ENCODE peak calls at places on chromosomes 16 and 17, in eight cellular contexts. N is uterus, Z is transverse colon, S is esophagus muscularis mucosa, K is A549, U is IMR-90, A is esophagus squamous epithelium, E is ovary. F is an unnamed sample.

GRCh38 chr16:84925092-84925772 is 86.1 kb downstream of the ZDHHC7 start:
- DNase-seq in S (no peak), U (no peak), A (no peak), K (peak), N (no peak), Z (peak), E (peak), F (peak)

GRCh38 chr17:67244621-67245072 is 349 bp downstream of the HELZ start:
- DNase-seq in E (peak), Z (peak), U (no peak), K (peak), A (no peak), S (no peak), N (no peak), F (no peak)

GRCh38 chr17:1511756-1512321 is 4.6 kb downstream of the INPP5K start:
- DNase-seq in A (no peak), E (no peak), S (no peak), Z (peak), U (no peak), N (no peak), K (no peak), F (no peak)

GRCh38 chr16:8972843-8973586 is 9.3 kb upstream of the USP7 start:
- DNase-seq in S (no peak), N (no peak), Z (no peak), U (peak), K (no peak), A (no peak), E (no peak), F (no peak)

GRCh38 chr16:19861069-19861468 is 23.6 kb downstream of the GPRC5B start:
- DNase-seq in U (no peak), E (no peak), A (no peak), N (no peak), Z (no peak), K (no peak), S (no peak), F (no peak)

GRCh38 chr17:4648741-4649140 is 7.3 kb upstream of the ALOX15 start:
- DNase-seq in U (no peak), Z (peak), N (no peak), E (no peak), A (no peak), S (no peak), K (no peak), F (no peak)

GRCh38 chr17:15782809-15783208 is 50.7 kb downstream of the TBC1D26 start:
- DNase-seq in Z (peak), U (no peak), A (no peak), N (peak), S (no peak), K (no peak), E (peak), F (peak)

GRCh38 chr16:68737046-68737729 is at the start of gene CDH1:
- DNase-seq in E (peak), S (no peak), N (no peak), U (no peak), K (no peak), Z (peak), A (no peak), F (peak)

GRCh38 chr16:70398177-70398743 is 40.6 kb downstream of the ST3GAL2 start:
- DNase-seq in E (no peak), Z (no peak), U (no peak), A (no peak), K (no peak), S (no peak), N (no peak), F (no peak)

GRCh38 chr16:74785031-74785430 is 10.4 kb upstream of the FA2H start:
- DNase-seq in U (no peak), E (no peak), Z (no peak), K (no peak), N (no peak), S (no peak), A (no peak), F (no peak)

GRCh38 chr16:582614-583331 is 7.1 kb upstream of the RAB40C start:
- DNase-seq in Z (no peak), S (no peak), K (no peak), E (no peak), U (no peak), A (no peak), N (no peak), F (peak)

GRCh38 chr17:40264458-40265185 is 23.1 kb upstream of the CDC6 start:
- DNase-seq in N (no peak), A (no peak), S (no peak), K (no peak), U (no peak), Z (no peak), E (no peak), F (no peak)

GRCh38 chr16:1812732-1813163 is 13.9 kb downstream of the HAGH start:
- DNase-seq in N (no peak), E (peak), K (peak), U (peak), Z (peak), S (peak), A (no peak), F (peak)

GRCh38 chr17:79849953-79850352 is 10.7 kb upstream of the CBX4 start:
- DNase-seq in U (no peak), Z (no peak), K (no peak), E (no peak), A (no peak), N (no peak), S (no peak), F (no peak)

GRCh38 chr17:79857095-79857494 is 17.9 kb upstream of the CBX4 start:
- DNase-seq in U (no peak), K (no peak), N (no peak), A (no peak), S (no peak), E (no peak), Z (no peak), F (no peak)

GRCh38 chr17:70357196-70357595 is 187.9 kb downstream of the KCNJ2 start:
- DNase-seq in S (no peak), N (no peak), Z (no peak), A (no peak), E (no peak), K (no peak), U (no peak), F (no peak)

DNA sequence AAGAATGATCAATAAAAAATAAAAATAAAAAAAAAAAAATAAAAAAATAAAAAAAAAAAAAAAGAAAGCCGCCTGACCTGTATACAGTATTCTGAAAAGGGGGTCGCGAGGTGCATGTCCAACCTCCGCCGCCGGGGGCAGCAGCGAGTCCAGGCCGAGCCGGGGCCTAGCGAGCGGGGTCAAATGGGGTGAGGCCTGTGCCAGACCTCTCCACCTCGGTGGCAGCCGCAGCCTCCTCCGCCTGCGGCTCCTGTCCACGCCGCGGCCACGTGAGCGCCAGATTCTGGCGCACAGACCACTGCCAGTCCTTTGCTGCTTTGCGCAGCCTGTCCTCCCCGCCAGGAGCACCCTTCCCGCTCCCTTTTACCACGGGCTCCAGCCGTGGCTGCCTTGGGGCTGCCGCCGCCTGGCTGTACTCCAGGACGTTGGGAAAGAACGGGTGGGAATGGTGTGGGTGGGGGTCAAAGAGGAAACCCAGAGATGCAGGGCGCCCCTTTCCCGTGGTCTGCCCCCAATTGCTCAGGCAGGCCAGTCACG is 2.4 kb upstream of the BCKDK start:
- DNase-seq in N (peak), S (peak), A (no peak), E (peak), K (peak), U (no peak), Z (peak), F (peak)
- TF ChIP-seq POLR2A in N (no peak), S (no peak), A (no peak), E (no peak), K (peak), U (no peak), Z (no peak), F (peak)

GRCh38 chr17:76419576-76420245 is 33.2 kb downstream of the UBE2O start:
- DNase-seq in A (no peak), Z (no peak), K (no peak), U (no peak), N (no peak), E (no peak), S (no peak), F (no peak)

GRCh38 chr17:76421054-76421427 is 31.9 kb downstream of the UBE2O start:
- DNase-seq in S (no peak), E (no peak), U (no peak), A (no peak), Z (no peak), K (no peak), N (no peak), F (no peak)

GRCh38 chr17:76420356-76421053 is 32.4 kb downstream of the UBE2O start:
- DNase-seq in N (no peak), U (no peak), K (no peak), E (no peak), A (no peak), S (no peak), Z (no peak), F (no peak)

GRCh38 chr17:76422406-76422805 is 30.5 kb downstream of the UBE2O start:
- DNase-seq in K (no peak), N (no peak), S (no peak), Z (no peak), E (no peak), U (no peak), A (no peak), F (no peak)

GRCh38 chr17:76422860-76423259 is 30.1 kb downstream of the UBE2O start:
- DNase-seq in K (no peak), E (no peak), N (no peak), S (no peak), Z (no peak), U (no peak), A (no peak), F (no peak)
- H3K27ac ChIP-seq in K (no peak), E (no peak), N (no peak), S (no peak), Z (no peak), U (no peak), A (no peak), F (no peak)

GRCh38 chr16:56608043-56608875 is at the start of gene MT2A:
- DNase-seq in N (peak), A (peak), U (peak), E (peak), K (peak), S (peak), Z (peak), F (peak)

GRCh38 chr16:56610017-56610608 is 1.7 kb downstream of the MT2A start:
- DNase-seq in N (peak), U (peak), E (no peak), Z (peak), S (no peak), K (peak), A (no peak), F (no peak)

GRCh38 chr16:56610609-56611111 is 2.3 kb downstream of the MT2A start:
- DNase-seq in K (no peak), U (peak), E (no peak), A (no peak), Z (no peak), N (no peak), S (no peak), F (no peak)

GRCh38 chr16:56608876-56609462 is 585 bp downstream of the MT2A start:
- DNase-seq in S (no peak), E (no peak), A (no peak), Z (no peak), K (no peak), U (no peak), N (no peak), F (no peak)

DNA sequence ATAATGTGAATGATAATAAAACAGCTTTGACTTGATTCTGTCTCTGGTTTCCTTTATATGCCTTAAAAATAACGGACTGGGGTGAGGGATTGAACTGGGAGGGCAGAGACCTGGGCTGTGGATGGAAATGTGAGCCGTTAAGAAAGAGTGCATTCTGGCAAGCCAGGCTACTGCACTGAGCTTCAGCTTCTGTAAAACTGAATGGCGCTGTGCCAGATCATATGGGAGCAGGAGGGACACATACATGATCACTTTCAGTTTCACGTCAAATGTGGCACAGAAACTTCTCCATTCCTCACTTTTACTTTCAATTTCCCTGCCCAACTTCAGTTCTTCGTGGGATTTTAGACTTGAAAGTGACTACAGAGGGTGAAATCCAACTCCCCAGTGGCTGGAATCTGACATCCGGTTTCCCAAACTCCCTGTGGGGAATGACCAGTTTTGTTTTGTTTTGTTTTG is 1.1 kb downstream of the MT2A start:
- DNase-seq in N (peak), E (no peak), S (no peak), A (peak), U (peak), Z (peak), K (peak), F (peak)
- TF ChIP-seq POLR2A in N (no peak), E (peak), S (peak), A (no peak), U (no peak), Z (no peak), K (no peak), F (no peak)

GRCh38 chr17:43434902-43435319 is 36.1 kb downstream of the ARL4D start:
- DNase-seq in Z (no peak), S (no peak), E (no peak), U (no peak), N (no peak), A (no peak), K (no peak), F (no peak)
- H3K27ac ChIP-seq in Z (no peak), S (no peak), E (no peak), U (no peak), N (no peak), A (no peak), K (no peak), F (no peak)

GRCh38 chr17:8222630-8223355 is 12.4 kb upstream of the AURKB start:
- DNase-seq in N (peak), Z (peak), E (peak), K (peak), A (peak), U (peak), S (peak), F (peak)
- TF ChIP-seq POLR2A in N (peak), Z (peak), E (peak), K (peak), A (peak), U (peak), S (no peak), F (peak)

DNA sequence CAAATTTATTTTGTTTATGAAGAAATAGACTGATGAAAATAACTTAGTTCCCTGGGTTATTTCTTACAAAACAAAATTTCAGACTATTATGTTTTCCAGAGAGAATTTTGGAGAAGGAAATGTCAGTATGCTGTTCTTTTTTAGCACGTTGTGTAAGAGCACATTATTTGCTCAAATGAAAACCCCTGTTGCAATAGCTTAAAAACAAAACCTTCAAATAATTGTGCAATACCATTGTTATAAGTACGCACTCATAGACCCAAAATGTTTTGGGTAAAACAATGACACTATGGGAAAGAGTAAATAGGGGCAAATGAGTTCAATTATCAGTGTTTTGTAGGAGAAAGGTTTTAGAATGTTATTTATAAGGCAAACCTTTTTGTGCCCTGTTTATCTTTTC is 18.2 kb downstream of the VMP1 start:
- DNase-seq in K (no peak), U (no peak), N (no peak), A (no peak), S (no peak), Z (no peak), E (no peak), F (no peak)
- H3K27ac ChIP-seq in K (peak), U (no peak), N (peak), A (no peak), S (peak), Z (peak), E (peak), F (peak)

GRCh38 chr16:4695473-4696171 is 2.3 kb downstream of the NUDT16L1 start:
- DNase-seq in U (no peak), N (no peak), K (no peak), A (no peak), Z (no peak), S (no peak), E (no peak), F (no peak)

GRCh38 chr16:4696172-4696904 is 3.0 kb downstream of the NUDT16L1 start:
- DNase-seq in U (no peak), A (no peak), N (peak), Z (no peak), S (no peak), K (no peak), E (peak), F (no peak)

GRCh38 chr16:4698321-4699029 is 5.1 kb downstream of the NUDT16L1 start:
- DNase-seq in K (no peak), E (no peak), U (no peak), N (peak), Z (no peak), S (no peak), A (no peak), F (no peak)

GRCh38 chr16:4697867-4698291 is 4.5 kb downstream of the NUDT16L1 start:
- DNase-seq in Z (no peak), U (no peak), S (no peak), E (no peak), K (no peak), A (no peak), N (no peak), F (no peak)

DNA sequence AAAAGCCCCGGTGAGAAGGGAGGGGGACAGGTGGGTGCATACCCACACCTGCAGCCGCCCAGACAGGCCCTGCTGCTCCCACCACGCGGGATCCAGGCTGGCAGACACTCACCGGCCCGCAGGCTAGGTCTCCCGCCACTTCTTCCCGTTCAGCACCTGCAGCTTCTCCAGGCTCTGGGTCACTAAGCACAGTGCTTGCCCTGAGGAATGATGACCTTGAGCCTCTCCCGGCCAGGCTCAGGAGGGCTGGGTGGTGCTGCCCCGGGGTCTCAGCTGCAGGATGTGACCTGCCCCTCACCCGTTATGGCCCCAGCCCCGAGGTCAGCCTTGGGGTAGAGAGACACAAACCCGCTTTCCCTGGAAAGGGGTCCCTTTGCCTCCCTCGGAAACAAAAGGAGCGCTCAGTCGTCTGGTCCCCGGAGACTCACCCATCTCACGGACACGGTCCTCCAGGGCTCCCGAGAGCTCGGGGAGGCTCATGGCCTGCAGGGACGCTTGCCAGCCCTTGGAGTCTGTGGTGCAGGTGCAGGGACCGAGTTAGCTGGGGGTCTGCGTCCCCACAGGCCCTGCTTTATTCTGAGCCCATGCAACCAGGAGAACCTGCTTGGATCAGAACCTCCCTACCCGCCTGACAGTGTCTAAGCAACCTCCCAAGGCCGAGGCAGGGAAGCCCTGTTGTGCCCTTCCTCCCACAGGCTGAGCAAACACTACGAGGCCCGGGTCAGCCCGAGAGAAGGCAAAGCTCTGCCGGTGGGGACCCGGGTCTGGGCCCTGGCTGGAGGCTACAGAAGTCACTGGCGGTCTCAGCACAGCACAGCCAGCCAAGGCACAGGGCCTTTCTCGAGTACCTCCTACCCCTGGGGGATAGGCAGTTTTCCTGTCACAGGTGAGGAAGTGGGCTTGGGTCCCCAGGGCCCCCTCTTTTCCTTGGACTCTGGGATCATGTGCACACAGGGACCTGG is 3.8 kb downstream of the NUDT16L1 start:
- DNase-seq in U (no peak), Z (no peak), N (peak), A (no peak), E (peak), K (no peak), S (no peak), F (no peak)
- TF ChIP-seq POLR2A in U (no peak), Z (no peak), N (no peak), A (no peak), E (no peak), K (no peak), S (no peak), F (no peak)

GRCh38 chr16:10136916-10137315 is 45.3 kb downstream of the GRIN2A start:
- DNase-seq in Z (no peak), A (no peak), E (no peak), S (no peak), N (no peak), U (no peak), K (no peak), F (no peak)

DNA sequence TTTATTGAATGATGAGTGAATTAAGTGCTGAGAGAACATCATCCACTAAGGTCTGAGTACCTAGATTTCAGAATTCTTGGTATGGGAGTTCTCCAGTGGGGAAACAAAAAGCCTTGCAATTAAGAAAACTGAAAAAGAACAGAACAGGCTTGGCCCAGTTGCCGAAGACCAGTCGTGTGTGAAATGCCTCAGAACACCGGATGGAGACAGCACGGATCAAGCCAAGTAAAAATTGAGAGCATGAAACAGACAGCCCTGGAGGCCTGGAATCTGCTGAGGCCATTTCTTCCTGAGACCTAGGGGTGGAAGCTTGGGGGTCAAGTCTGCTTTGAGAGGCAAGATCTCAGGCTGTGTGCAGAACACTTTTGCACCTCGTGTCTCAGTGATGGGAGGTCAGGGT is 43.3 kb downstream of the GRIN2A start:
- DNase-seq in U (no peak), S (no peak), A (no peak), N (no peak), K (no peak), Z (no peak), E (no peak), F (no peak)
- H3K27ac ChIP-seq in U (no peak), S (no peak), A (no peak), N (no peak), K (no peak), Z (no peak), E (no peak), F (no peak)

GRCh38 chr17:17447264-17447663 is 29.5 kb upstream of the MED9 start:
- DNase-seq in N (no peak), A (no peak), S (no peak), K (no peak), E (no peak), U (no peak), Z (no peak), F (no peak)
- TF ChIP-seq POLR2A in N (no peak), A (no peak), S (no peak), K (no peak), E (no peak), U (no peak), Z (no peak), F (no peak)

DNA sequence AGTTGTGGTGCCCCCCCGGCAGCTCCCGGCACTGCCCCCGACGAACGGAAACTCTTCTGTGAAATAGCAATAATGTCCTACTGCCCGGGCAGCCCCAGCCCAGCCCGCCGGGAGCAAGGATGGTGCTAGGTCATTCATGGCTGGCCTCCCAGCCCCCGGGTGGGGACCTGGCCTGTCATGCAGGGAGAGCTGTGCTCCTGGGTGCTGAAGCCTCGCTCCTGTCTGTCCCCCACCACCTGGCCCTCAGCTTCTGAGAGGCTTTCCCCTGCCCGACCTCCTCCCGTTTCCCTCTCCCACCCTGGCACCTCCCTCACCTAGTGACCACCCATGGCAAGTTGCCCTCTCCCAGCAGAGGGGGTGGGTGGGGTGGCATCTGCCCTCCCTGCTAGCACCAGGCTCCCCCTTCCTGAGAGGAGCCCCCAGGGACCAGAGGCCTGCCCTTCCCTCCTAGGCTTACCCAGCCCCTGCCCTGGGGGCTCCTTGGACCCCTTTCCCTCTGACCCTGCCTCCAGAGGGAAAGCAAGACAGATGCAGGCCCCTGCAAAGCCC is 13.5 kb downstream of the PAM16 start:
- DNase-seq in U (no peak), K (no peak), N (no peak), E (no peak), S (no peak), Z (no peak), A (no peak), F (no peak)
- H3K27ac ChIP-seq in U (no peak), K (no peak), N (no peak), E (no peak), S (no peak), Z (no peak), A (no peak), F (no peak)